ENCODE peak calls at places on chromosome 6, in seven cellular contexts. J is heart right ventricle, L is NCI-H345, D is brain microvascular endothelial cell, F is NCI-H524, K is mucosa of gallbladder, P is T-helper 22 cell. Q is an unnamed sample.

GRCh38 chr6:67210450-67210849 is 1424.6 kb upstream of the ADGRB3 start:
- DNase-seq in J (no peak), P (no peak), L (no peak), K (no peak), F (no peak), D (peak), Q (no peak)

GRCh38 chr6:111658445-111659154 is 52.9 kb upstream of the TRAF3IP2 start:
- DNase-seq in F (no peak), J (no peak), D (no peak), P (no peak), K (no peak), L (no peak), Q (no peak)

GRCh38 chr6:131792091-131792496 is 15.7 kb upstream of the ENPP1 start:
- DNase-seq in P (no peak), D (peak), J (no peak), L (no peak), K (no peak), F (no peak), Q (peak)

GRCh38 chr6:49849121-49849907 is 17.0 kb downstream of the CRISP1 start:
- DNase-seq in K (no peak), F (peak), L (peak), P (no peak), D (peak), J (no peak), Q (peak)

GRCh38 chr6:43427406-43428111 is at the start of gene ABCC10:
- DNase-seq in P (peak), F (peak), K (peak), L (peak), J (peak), D (peak), Q (peak)

GRCh38 chr6:99662616-99663015 is 56.0 kb downstream of the PRDM13 start:
- DNase-seq in J (no peak), L (no peak), P (no peak), D (no peak), F (no peak), K (no peak), Q (no peak)

GRCh38 chr6:133646021-133646682 is 242.8 kb upstream of the TCF21 start:
- DNase-seq in K (no peak), P (no peak), J (no peak), L (no peak), D (peak), F (no peak), Q (peak)

GRCh38 chr6:169146536-169146935 is 107.1 kb downstream of the THBS2 start:
- DNase-seq in F (no peak), J (no peak), L (no peak), K (no peak), D (no peak), P (no peak), Q (no peak)

GRCh38 chr6:17599885-17600526 is at the start of gene FAM8A1:
- DNase-seq in L (peak), J (peak), K (peak), P (peak), D (peak), F (peak), Q (peak)

Q was measured in Daoy.